ENCODE peak calls at places on chromosomes 3 and 15, in nine cellular contexts. One of them, this sample, is unnamed.

GRCh38 chr3:75294124-75294523 is 370.0 kb upstream of the FRG2C start:
- DNase-seq in CD8-positive, alpha-beta memory T cell: no peak
- DNase-seq in body of pancreas: peak; percentile 54
- DNase-seq in mesenchymal stem cell: peak; percentile 44
- DNase-seq in stomach: peak; percentile 30
- DNase-seq in heart right ventricle: peak; percentile 22
- DNase-seq in BE2C: peak; percentile 35
- DNase-seq in SJSA1: no peak
- DNase-seq in neural progenitor cell: peak; percentile 67
- DNase-seq in this sample: no peak

GRCh38 chr3:133662256-133662773 is 574 bp upstream of the TOPBP1 start:
- DNase-seq in CD8-positive, alpha-beta memory T cell: no peak
- DNase-seq in body of pancreas: no peak
- DNase-seq in mesenchymal stem cell: peak; percentile 47
- DNase-seq in stomach: no peak
- DNase-seq in heart right ventricle: no peak
- DNase-seq in BE2C: no peak
- DNase-seq in SJSA1: no peak
- DNase-seq in neural progenitor cell: peak; percentile 15
- DNase-seq in this sample: no peak

GRCh38 chr15:98863983-98864382 is 143.6 kb downstream of the PGPEP1L start:
- DNase-seq in CD8-positive, alpha-beta memory T cell: no peak
- DNase-seq in body of pancreas: no peak
- DNase-seq in mesenchymal stem cell: no peak
- DNase-seq in stomach: no peak
- DNase-seq in heart right ventricle: no peak
- DNase-seq in BE2C: no peak
- DNase-seq in SJSA1: no peak
- DNase-seq in neural progenitor cell: no peak
- DNase-seq in this sample: no peak

GRCh38 chr3:65339160-65339559 is 651.4 kb upstream of the ADAMTS9 start:
- DNase-seq in CD8-positive, alpha-beta memory T cell: no peak
- DNase-seq in body of pancreas: no peak
- DNase-seq in mesenchymal stem cell: no peak
- DNase-seq in stomach: no peak
- DNase-seq in heart right ventricle: peak; percentile 24
- DNase-seq in BE2C: no peak
- DNase-seq in SJSA1: no peak
- DNase-seq in neural progenitor cell: no peak
- DNase-seq in this sample: no peak

GRCh38 chr3:128524374-128525299 is 31.6 kb upstream of the GATA2 start:
- DNase-seq in CD8-positive, alpha-beta memory T cell: no peak
- DNase-seq in body of pancreas: no peak
- DNase-seq in mesenchymal stem cell: no peak
- DNase-seq in stomach: no peak
- DNase-seq in heart right ventricle: no peak
- DNase-seq in BE2C: no peak
- DNase-seq in SJSA1: peak; percentile 21
- DNase-seq in neural progenitor cell: no peak
- DNase-seq in this sample: no peak

GRCh38 chr3:39288300-39288808 is 8.5 kb upstream of the CX3CR1 start:
- DNase-seq in CD8-positive, alpha-beta memory T cell: peak; percentile 79
- DNase-seq in body of pancreas: peak; percentile 85
- DNase-seq in mesenchymal stem cell: peak; percentile 78
- DNase-seq in stomach: peak; percentile 85
- DNase-seq in heart right ventricle: peak; percentile 83
- DNase-seq in BE2C: peak; percentile 78
- DNase-seq in SJSA1: peak; percentile 42
- DNase-seq in neural progenitor cell: peak; percentile 93
- DNase-seq in this sample: peak; percentile 49

GRCh38 chr3:66010348-66011097 is 28.2 kb downstream of the MAGI1 start:
- DNase-seq in CD8-positive, alpha-beta memory T cell: no peak
- DNase-seq in body of pancreas: no peak
- DNase-seq in mesenchymal stem cell: no peak
- DNase-seq in stomach: no peak
- DNase-seq in heart right ventricle: no peak
- DNase-seq in BE2C: no peak
- DNase-seq in SJSA1: no peak
- DNase-seq in neural progenitor cell: no peak
- DNase-seq in this sample: no peak

GRCh38 chr15:80587007-80587406 is 108.1 kb upstream of the ABHD17C start:
- DNase-seq in CD8-positive, alpha-beta memory T cell: no peak
- DNase-seq in body of pancreas: no peak
- DNase-seq in mesenchymal stem cell: no peak
- DNase-seq in stomach: no peak
- DNase-seq in heart right ventricle: no peak
- DNase-seq in BE2C: no peak
- DNase-seq in SJSA1: no peak
- DNase-seq in neural progenitor cell: no peak
- DNase-seq in this sample: no peak

GRCh38 chr3:49602877-49603411 is 48.7 kb downstream of the BSN start:
- DNase-seq in CD8-positive, alpha-beta memory T cell: peak; percentile 46
- DNase-seq in body of pancreas: no peak
- DNase-seq in mesenchymal stem cell: no peak
- DNase-seq in stomach: peak; percentile 32
- DNase-seq in heart right ventricle: no peak
- DNase-seq in BE2C: no peak
- DNase-seq in SJSA1: no peak
- DNase-seq in neural progenitor cell: no peak
- DNase-seq in this sample: no peak

GRCh38 chr15:67784057-67784781 is 41.1 kb upstream of the SKOR1 start:
- DNase-seq in CD8-positive, alpha-beta memory T cell: peak; percentile 29
- DNase-seq in body of pancreas: no peak
- DNase-seq in mesenchymal stem cell: no peak
- DNase-seq in stomach: no peak
- DNase-seq in heart right ventricle: no peak
- DNase-seq in BE2C: no peak
- DNase-seq in SJSA1: no peak
- DNase-seq in neural progenitor cell: no peak
- DNase-seq in this sample: no peak

GRCh38 chr3:5187920-5188418 is 462 bp downstream of the EDEM1 start:
- DNase-seq in CD8-positive, alpha-beta memory T cell: peak; percentile 55
- DNase-seq in body of pancreas: peak; percentile 41
- DNase-seq in mesenchymal stem cell: peak; percentile 47
- DNase-seq in stomach: no peak
- DNase-seq in heart right ventricle: peak; percentile 27
- DNase-seq in BE2C: peak; percentile 24
- DNase-seq in SJSA1: peak; percentile 47
- DNase-seq in neural progenitor cell: peak; percentile 73
- DNase-seq in this sample: peak; percentile 29

GRCh38 chr3:147656023-147656422 is 246.9 kb downstream of the ZIC1 start:
- DNase-seq in CD8-positive, alpha-beta memory T cell: no peak
- DNase-seq in body of pancreas: no peak
- DNase-seq in mesenchymal stem cell: no peak
- DNase-seq in stomach: no peak
- DNase-seq in heart right ventricle: no peak
- DNase-seq in BE2C: no peak
- DNase-seq in SJSA1: no peak
- DNase-seq in neural progenitor cell: no peak
- DNase-seq in this sample: no peak

GRCh38 chr3:123186695-123187094 is 15.0 kb upstream of the SEC22A start:
- DNase-seq in CD8-positive, alpha-beta memory T cell: no peak
- DNase-seq in body of pancreas: no peak
- DNase-seq in mesenchymal stem cell: no peak
- DNase-seq in stomach: no peak
- DNase-seq in heart right ventricle: no peak
- DNase-seq in BE2C: no peak
- DNase-seq in SJSA1: no peak
- DNase-seq in neural progenitor cell: no peak
- DNase-seq in this sample: no peak

GRCh38 chr15:51837784-51838183 is 8.3 kb downstream of the TMOD3 start:
- DNase-seq in CD8-positive, alpha-beta memory T cell: no peak
- DNase-seq in body of pancreas: no peak
- DNase-seq in mesenchymal stem cell: no peak
- DNase-seq in stomach: no peak
- DNase-seq in heart right ventricle: no peak
- DNase-seq in BE2C: no peak
- DNase-seq in SJSA1: peak; percentile 85
- DNase-seq in neural progenitor cell: peak; percentile 13
- DNase-seq in this sample: no peak

GRCh38 chr3:16319307-16319706 is 54.3 kb downstream of the OXNAD1 start:
- DNase-seq in CD8-positive, alpha-beta memory T cell: peak; percentile 75
- DNase-seq in body of pancreas: peak; percentile 22
- DNase-seq in mesenchymal stem cell: no peak
- DNase-seq in stomach: peak; percentile 33
- DNase-seq in heart right ventricle: no peak
- DNase-seq in BE2C: no peak
- DNase-seq in SJSA1: peak; percentile 4
- DNase-seq in neural progenitor cell: peak; percentile 62
- DNase-seq in this sample: peak; percentile 72

GRCh38 chr3:65641041-65641440 is 397.7 kb downstream of the MAGI1 start:
- DNase-seq in CD8-positive, alpha-beta memory T cell: no peak
- DNase-seq in body of pancreas: no peak
- DNase-seq in mesenchymal stem cell: no peak
- DNase-seq in stomach: no peak
- DNase-seq in heart right ventricle: no peak
- DNase-seq in BE2C: no peak
- DNase-seq in SJSA1: no peak
- DNase-seq in neural progenitor cell: peak; percentile 53
- DNase-seq in this sample: no peak

GRCh38 chr15:57281357-57281756 is 94.9 kb upstream of the CGNL1 start:
- DNase-seq in CD8-positive, alpha-beta memory T cell: no peak
- DNase-seq in body of pancreas: no peak
- DNase-seq in mesenchymal stem cell: no peak
- DNase-seq in stomach: no peak
- DNase-seq in heart right ventricle: no peak
- DNase-seq in BE2C: no peak
- DNase-seq in SJSA1: no peak
- DNase-seq in neural progenitor cell: no peak
- DNase-seq in this sample: no peak

GRCh38 chr15:45242289-45242688 is 9.7 kb upstream of the SLC28A2 start:
- DNase-seq in CD8-positive, alpha-beta memory T cell: no peak
- DNase-seq in body of pancreas: no peak
- DNase-seq in mesenchymal stem cell: peak; percentile 29
- DNase-seq in stomach: no peak
- DNase-seq in heart right ventricle: no peak
- DNase-seq in BE2C: no peak
- DNase-seq in SJSA1: no peak
- DNase-seq in neural progenitor cell: peak; percentile 8
- DNase-seq in this sample: no peak

GRCh38 chr3:57949779-57950618 is 58.2 kb upstream of the FLNB start:
- DNase-seq in CD8-positive, alpha-beta memory T cell: no peak
- DNase-seq in body of pancreas: peak; percentile 61
- DNase-seq in mesenchymal stem cell: no peak
- DNase-seq in stomach: peak; percentile 54
- DNase-seq in heart right ventricle: no peak
- DNase-seq in BE2C: no peak
- DNase-seq in SJSA1: no peak
- DNase-seq in neural progenitor cell: no peak
- DNase-seq in this sample: no peak

DNA sequence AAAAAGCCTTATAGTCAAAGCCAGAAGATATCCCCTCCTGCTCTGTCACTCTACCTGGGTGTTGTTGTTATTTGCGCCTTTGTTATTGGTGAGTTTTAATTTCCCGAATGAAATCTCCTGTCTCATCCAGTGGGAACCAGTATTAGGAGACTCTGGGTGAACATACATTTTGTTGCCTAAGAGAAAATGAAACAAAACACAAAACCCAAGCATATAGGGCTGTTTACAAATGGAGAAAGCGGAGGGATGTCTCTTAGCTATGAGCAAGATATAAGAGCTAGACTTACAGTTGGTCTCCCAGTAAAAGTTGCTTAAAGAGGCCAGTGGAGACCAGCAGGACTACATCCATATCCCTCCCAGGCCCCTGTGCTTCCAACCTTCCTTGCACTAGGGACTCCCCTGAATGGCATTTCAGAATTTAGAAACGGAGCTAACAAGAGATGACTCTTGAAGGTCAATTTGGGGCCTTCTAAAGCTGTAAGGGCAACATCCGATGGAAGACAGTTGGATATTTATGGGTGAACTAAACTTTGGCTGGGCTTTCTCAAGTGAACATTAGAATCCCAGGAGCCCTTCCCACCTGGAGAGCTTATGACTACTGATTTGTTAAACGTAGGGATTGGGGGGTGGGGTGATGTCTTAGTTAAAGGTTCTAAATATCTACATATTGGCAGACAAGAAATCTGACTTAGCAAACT is 2.7 kb downstream of the EOMES start:
- DNase-seq in CD8-positive, alpha-beta memory T cell: no peak
- DNase-seq in body of pancreas: no peak
- DNase-seq in mesenchymal stem cell: no peak
- DNase-seq in stomach: no peak
- DNase-seq in heart right ventricle: no peak
- DNase-seq in BE2C: no peak
- DNase-seq in SJSA1: no peak
- DNase-seq in neural progenitor cell: no peak
- DNase-seq in this sample: no peak
- H3K9me3 ChIP-seq in CD8-positive, alpha-beta memory T cell: no peaks in the 10 kb centered on the region
- H3K9me3 ChIP-seq in body of pancreas: no peaks in the 10 kb centered on the region
- H3K9me3 ChIP-seq in mesenchymal stem cell: no peaks in the 10 kb centered on the region
- H3K9me3 ChIP-seq in stomach: no peaks in the 10 kb centered on the region
- H3K9me3 ChIP-seq in heart right ventricle: no peaks in the 10 kb centered on the region
- H3K9me3 ChIP-seq in BE2C: no peaks in the 10 kb centered on the region
- H3K9me3 ChIP-seq in SJSA1: no peaks in the 10 kb centered on the region
- H3K9me3 ChIP-seq in neural progenitor cell: no peaks in the 10 kb centered on the region
- H3K9me3 ChIP-seq in this sample: peaks cover 3% of the 10 kb centered on the region

GRCh38 chr3:634511-634910 is 437.9 kb downstream of the CHL1 start:
- DNase-seq in CD8-positive, alpha-beta memory T cell: no peak
- DNase-seq in body of pancreas: no peak
- DNase-seq in mesenchymal stem cell: no peak
- DNase-seq in stomach: no peak
- DNase-seq in heart right ventricle: no peak
- DNase-seq in BE2C: no peak
- DNase-seq in SJSA1: no peak
- DNase-seq in neural progenitor cell: no peak
- DNase-seq in this sample: no peak
- H3K9me3 ChIP-seq in CD8-positive, alpha-beta memory T cell: no peaks in the 10 kb centered on the region
- H3K9me3 ChIP-seq in body of pancreas: no peaks in the 10 kb centered on the region
- H3K9me3 ChIP-seq in mesenchymal stem cell: no peaks in the 10 kb centered on the region
- H3K9me3 ChIP-seq in stomach: no peaks in the 10 kb centered on the region
- H3K9me3 ChIP-seq in heart right ventricle: no peaks in the 10 kb centered on the region
- H3K9me3 ChIP-seq in BE2C: no peaks in the 10 kb centered on the region
- H3K9me3 ChIP-seq in SJSA1: no peaks in the 10 kb centered on the region
- H3K9me3 ChIP-seq in neural progenitor cell: no peaks in the 10 kb centered on the region
- H3K9me3 ChIP-seq in this sample: no peaks in the 10 kb centered on the region

DNA sequence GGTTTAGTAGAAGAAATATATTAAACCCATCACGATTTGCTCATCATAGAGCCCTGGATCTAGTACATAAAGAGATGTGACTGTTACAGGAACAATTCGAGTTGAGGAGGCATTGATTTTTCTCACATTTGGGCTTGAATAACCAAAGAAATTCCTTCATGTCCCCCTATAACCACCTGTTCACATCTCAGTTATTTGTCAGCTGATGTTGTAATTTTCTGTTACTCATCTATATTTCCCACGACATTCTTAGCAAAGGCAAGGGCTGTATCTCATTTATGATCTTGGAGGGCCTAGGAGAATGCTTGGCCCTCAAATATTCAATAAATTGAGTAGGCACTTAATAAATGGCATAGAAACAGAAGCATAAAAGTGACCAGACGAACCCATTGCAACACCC is 36.4 kb upstream of the GYG1 start:
- DNase-seq in CD8-positive, alpha-beta memory T cell: no peak
- DNase-seq in body of pancreas: no peak
- DNase-seq in mesenchymal stem cell: no peak
- DNase-seq in stomach: no peak
- DNase-seq in heart right ventricle: no peak
- DNase-seq in BE2C: no peak
- DNase-seq in SJSA1: no peak
- DNase-seq in neural progenitor cell: no peak
- DNase-seq in this sample: no peak
- H3K9me3 ChIP-seq in CD8-positive, alpha-beta memory T cell: no peaks in the 10 kb centered on the region
- H3K9me3 ChIP-seq in body of pancreas: no peaks in the 10 kb centered on the region
- H3K9me3 ChIP-seq in mesenchymal stem cell: no peaks in the 10 kb centered on the region
- H3K9me3 ChIP-seq in stomach: no peaks in the 10 kb centered on the region
- H3K9me3 ChIP-seq in heart right ventricle: no peaks in the 10 kb centered on the region
- H3K9me3 ChIP-seq in BE2C: no peaks in the 10 kb centered on the region
- H3K9me3 ChIP-seq in SJSA1: no peaks in the 10 kb centered on the region
- H3K9me3 ChIP-seq in neural progenitor cell: no peaks in the 10 kb centered on the region
- H3K9me3 ChIP-seq in this sample: no peaks in the 10 kb centered on the region

GRCh38 chr15:25052191-25052999 is 97.6 kb downstream of the SNRPN start:
- DNase-seq in CD8-positive, alpha-beta memory T cell: no peak
- DNase-seq in body of pancreas: no peak
- DNase-seq in mesenchymal stem cell: no peak
- DNase-seq in stomach: peak; percentile 15
- DNase-seq in heart right ventricle: peak; percentile 2
- DNase-seq in BE2C: no peak
- DNase-seq in SJSA1: no peak
- DNase-seq in neural progenitor cell: no peak
- DNase-seq in this sample: no peak
- H3K9me3 ChIP-seq in CD8-positive, alpha-beta memory T cell: peaks cover 78% of the 10 kb centered on the region
- H3K9me3 ChIP-seq in body of pancreas: peaks cover 97% of the 10 kb centered on the region
- H3K9me3 ChIP-seq in mesenchymal stem cell: peaks cover 94% of the 10 kb centered on the region
- H3K9me3 ChIP-seq in stomach: peaks cover 87% of the 10 kb centered on the region
- H3K9me3 ChIP-seq in heart right ventricle: peaks cover 23% of the 10 kb centered on the region
- H3K9me3 ChIP-seq in BE2C: peaks cover 44% of the 10 kb centered on the region
- H3K9me3 ChIP-seq in SJSA1: peaks cover 57% of the 10 kb centered on the region
- H3K9me3 ChIP-seq in neural progenitor cell: peaks cover 32% of the 10 kb centered on the region
- H3K9me3 ChIP-seq in this sample: peaks cover 48% of the 10 kb centered on the region

This sample was measured in T-helper 17 cell.